ENCODE peak calls at places on chromosome 4, in seven cellular contexts. One of them, this sample, is unnamed. For H3K36me3, the result is how much of the 10 kb centered on the place peaks cover.

GRCh38 chr4:14749910-14750309 is 252.4 kb upstream of the CPEB2 start:
- DNase-seq in stomach: peak
- DNase-seq in mesendoderm: peak
- DNase-seq in mucosa of descending colon: peak
- DNase-seq in heart left ventricle: peak
- DNase-seq in sigmoid colon: peak
- DNase-seq in hepatocyte: peak
- DNase-seq in this sample: peak

GRCh38 chr4:101961144-101961543 is 170.6 kb downstream of the BANK1 start:
- DNase-seq in mesendoderm: peak
- DNase-seq in stomach: no peak
- DNase-seq in mucosa of descending colon: no peak
- DNase-seq in sigmoid colon: no peak
- DNase-seq in heart left ventricle: no peak
- DNase-seq in hepatocyte: no peak
- DNase-seq in this sample: peak

GRCh38 chr4:10050171-10051120 is 29.1 kb upstream of the SLC2A9 start:
- DNase-seq in stomach: no peak
- DNase-seq in hepatocyte: no peak
- DNase-seq in heart left ventricle: no peak
- DNase-seq in sigmoid colon: no peak
- DNase-seq in mucosa of descending colon: no peak
- DNase-seq in mesendoderm: no peak
- DNase-seq in this sample: no peak

GRCh38 chr4:159296061-159296460 is 193.2 kb downstream of the RAPGEF2 start:
- DNase-seq in mucosa of descending colon: no peak
- DNase-seq in sigmoid colon: no peak
- DNase-seq in heart left ventricle: no peak
- DNase-seq in hepatocyte: no peak
- DNase-seq in mesendoderm: no peak
- DNase-seq in stomach: no peak
- DNase-seq in this sample: no peak

GRCh38 chr4:83536649-83537352 is 893 bp downstream of the GPAT3 start:
- DNase-seq in heart left ventricle: no peak
- DNase-seq in mucosa of descending colon: peak
- DNase-seq in mesendoderm: no peak
- DNase-seq in stomach: no peak
- DNase-seq in sigmoid colon: no peak
- DNase-seq in hepatocyte: no peak
- DNase-seq in this sample: peak

GRCh38 chr4:189022441-189023035 is 883.3 kb downstream of the TRIML1 start:
- DNase-seq in mesendoderm: peak
- DNase-seq in stomach: no peak
- DNase-seq in sigmoid colon: no peak
- DNase-seq in hepatocyte: peak
- DNase-seq in heart left ventricle: no peak
- DNase-seq in mucosa of descending colon: no peak
- DNase-seq in this sample: no peak

GRCh38 chr4:83267121-83267834 is 17.3 kb downstream of the COQ2 start:
- DNase-seq in hepatocyte: no peak
- DNase-seq in stomach: no peak
- DNase-seq in sigmoid colon: no peak
- DNase-seq in mucosa of descending colon: no peak
- DNase-seq in heart left ventricle: no peak
- DNase-seq in mesendoderm: no peak
- DNase-seq in this sample: no peak

GRCh38 chr4:149306537-149306936 is 509.1 kb downstream of the IQCM start:
- DNase-seq in mesendoderm: no peak
- DNase-seq in heart left ventricle: no peak
- DNase-seq in stomach: no peak
- DNase-seq in hepatocyte: no peak
- DNase-seq in mucosa of descending colon: no peak
- DNase-seq in sigmoid colon: no peak
- DNase-seq in this sample: no peak

GRCh38 chr4:25351777-25352421 is 25.2 kb upstream of the ANAPC4 start:
- DNase-seq in mucosa of descending colon: no peak
- DNase-seq in stomach: no peak
- DNase-seq in mesendoderm: peak
- DNase-seq in sigmoid colon: no peak
- DNase-seq in hepatocyte: no peak
- DNase-seq in heart left ventricle: no peak
- DNase-seq in this sample: no peak

GRCh38 chr4:42482516-42483327 is 85.4 kb downstream of the SHISA3 start:
- DNase-seq in heart left ventricle: no peak
- DNase-seq in stomach: no peak
- DNase-seq in hepatocyte: no peak
- DNase-seq in mucosa of descending colon: no peak
- DNase-seq in mesendoderm: peak
- DNase-seq in sigmoid colon: no peak
- DNase-seq in this sample: no peak

GRCh38 chr4:85555210-85555609 is 80.3 kb downstream of the ARHGAP24 start:
- DNase-seq in stomach: no peak
- DNase-seq in hepatocyte: no peak
- DNase-seq in mesendoderm: no peak
- DNase-seq in mucosa of descending colon: no peak
- DNase-seq in sigmoid colon: no peak
- DNase-seq in heart left ventricle: no peak
- DNase-seq in this sample: no peak

GRCh38 chr4:38413524-38414341 is 250.3 kb upstream of the KLF3 start:
- DNase-seq in sigmoid colon: no peak
- DNase-seq in hepatocyte: no peak
- DNase-seq in heart left ventricle: no peak
- DNase-seq in stomach: no peak
- DNase-seq in mucosa of descending colon: no peak
- DNase-seq in mesendoderm: no peak
- DNase-seq in this sample: no peak

GRCh38 chr4:112371361-112371760 is 74.2 kb downstream of the ALPK1 start:
- DNase-seq in mesendoderm: peak
- DNase-seq in sigmoid colon: no peak
- DNase-seq in hepatocyte: no peak
- DNase-seq in mucosa of descending colon: no peak
- DNase-seq in stomach: no peak
- DNase-seq in heart left ventricle: no peak
- DNase-seq in this sample: no peak

GRCh38 chr4:151921371-151921770 is 160.6 kb upstream of the GATB start:
- DNase-seq in hepatocyte: no peak
- DNase-seq in heart left ventricle: no peak
- DNase-seq in mucosa of descending colon: no peak
- DNase-seq in mesendoderm: no peak
- DNase-seq in stomach: no peak
- DNase-seq in sigmoid colon: no peak
- DNase-seq in this sample: no peak

GRCh38 chr4:71689822-71690221 is 94.1 kb downstream of the GC start:
- DNase-seq in hepatocyte: no peak
- DNase-seq in mesendoderm: peak
- DNase-seq in heart left ventricle: no peak
- DNase-seq in sigmoid colon: no peak
- DNase-seq in stomach: no peak
- DNase-seq in mucosa of descending colon: no peak
- DNase-seq in this sample: no peak

GRCh38 chr4:17623451-17624001 is 9.1 kb downstream of the MED28 start:
- DNase-seq in stomach: no peak
- DNase-seq in sigmoid colon: no peak
- DNase-seq in heart left ventricle: no peak
- DNase-seq in mesendoderm: no peak
- DNase-seq in hepatocyte: no peak
- DNase-seq in mucosa of descending colon: no peak
- DNase-seq in this sample: no peak

GRCh38 chr4:17630228-17630627 is 15.8 kb downstream of the MED28 start:
- DNase-seq in hepatocyte: no peak
- DNase-seq in heart left ventricle: no peak
- DNase-seq in mesendoderm: peak
- DNase-seq in stomach: no peak
- DNase-seq in sigmoid colon: no peak
- DNase-seq in mucosa of descending colon: no peak
- DNase-seq in this sample: no peak

GRCh38 chr4:17618926-17619325 is 4.5 kb downstream of the MED28 start:
- DNase-seq in hepatocyte: no peak
- DNase-seq in mesendoderm: no peak
- DNase-seq in mucosa of descending colon: no peak
- DNase-seq in sigmoid colon: no peak
- DNase-seq in stomach: no peak
- DNase-seq in heart left ventricle: no peak
- DNase-seq in this sample: no peak

GRCh38 chr4:17619416-17620105 is 5.1 kb downstream of the MED28 start:
- DNase-seq in stomach: no peak
- DNase-seq in hepatocyte: no peak
- DNase-seq in mesendoderm: no peak
- DNase-seq in mucosa of descending colon: no peak
- DNase-seq in sigmoid colon: no peak
- DNase-seq in heart left ventricle: no peak
- DNase-seq in this sample: no peak

GRCh38 chr4:17624821-17625220 is 10.4 kb downstream of the MED28 start:
- DNase-seq in mesendoderm: no peak
- DNase-seq in mucosa of descending colon: no peak
- DNase-seq in heart left ventricle: no peak
- DNase-seq in stomach: no peak
- DNase-seq in sigmoid colon: no peak
- DNase-seq in hepatocyte: no peak
- DNase-seq in this sample: no peak
- H3K36me3 ChIP-seq in mesendoderm: under half
- H3K36me3 ChIP-seq in mucosa of descending colon: under half
- H3K36me3 ChIP-seq in heart left ventricle: half or more
- H3K36me3 ChIP-seq in stomach: half or more
- H3K36me3 ChIP-seq in sigmoid colon: half or more
- H3K36me3 ChIP-seq in hepatocyte: under half
- H3K36me3 ChIP-seq in this sample: under half

GRCh38 chr4:13599159-13599558 is 28.4 kb downstream of the BOD1L1 start:
- DNase-seq in mesendoderm: peak
- DNase-seq in stomach: no peak
- DNase-seq in heart left ventricle: no peak
- DNase-seq in sigmoid colon: no peak
- DNase-seq in hepatocyte: no peak
- DNase-seq in mucosa of descending colon: no peak
- DNase-seq in this sample: peak
- H3K36me3 ChIP-seq in mesendoderm: under half
- H3K36me3 ChIP-seq in stomach: half or more
- H3K36me3 ChIP-seq in heart left ventricle: half or more
- H3K36me3 ChIP-seq in sigmoid colon: under half
- H3K36me3 ChIP-seq in hepatocyte: under half
- H3K36me3 ChIP-seq in mucosa of descending colon: under half
- H3K36me3 ChIP-seq in this sample: under half

GRCh38 chr4:2691952-2692435 is 64.1 kb downstream of the TNIP2 start:
- DNase-seq in mesendoderm: no peak
- DNase-seq in heart left ventricle: no peak
- DNase-seq in hepatocyte: no peak
- DNase-seq in stomach: no peak
- DNase-seq in mucosa of descending colon: no peak
- DNase-seq in sigmoid colon: no peak
- DNase-seq in this sample: no peak

GRCh38 chr4:2689825-2690700 is 66.1 kb downstream of the TNIP2 start:
- DNase-seq in sigmoid colon: no peak
- DNase-seq in mesendoderm: no peak
- DNase-seq in mucosa of descending colon: no peak
- DNase-seq in hepatocyte: no peak
- DNase-seq in stomach: no peak
- DNase-seq in heart left ventricle: no peak
- DNase-seq in this sample: no peak

GRCh38 chr4:2689114-2689513 is 67.0 kb downstream of the TNIP2 start:
- DNase-seq in stomach: no peak
- DNase-seq in mucosa of descending colon: no peak
- DNase-seq in heart left ventricle: no peak
- DNase-seq in mesendoderm: no peak
- DNase-seq in sigmoid colon: no peak
- DNase-seq in hepatocyte: no peak
- DNase-seq in this sample: no peak

GRCh38 chr4:2688697-2689096 is 67.4 kb downstream of the TNIP2 start:
- DNase-seq in hepatocyte: no peak
- DNase-seq in mucosa of descending colon: no peak
- DNase-seq in heart left ventricle: no peak
- DNase-seq in stomach: no peak
- DNase-seq in sigmoid colon: no peak
- DNase-seq in mesendoderm: no peak
- DNase-seq in this sample: no peak

DNA sequence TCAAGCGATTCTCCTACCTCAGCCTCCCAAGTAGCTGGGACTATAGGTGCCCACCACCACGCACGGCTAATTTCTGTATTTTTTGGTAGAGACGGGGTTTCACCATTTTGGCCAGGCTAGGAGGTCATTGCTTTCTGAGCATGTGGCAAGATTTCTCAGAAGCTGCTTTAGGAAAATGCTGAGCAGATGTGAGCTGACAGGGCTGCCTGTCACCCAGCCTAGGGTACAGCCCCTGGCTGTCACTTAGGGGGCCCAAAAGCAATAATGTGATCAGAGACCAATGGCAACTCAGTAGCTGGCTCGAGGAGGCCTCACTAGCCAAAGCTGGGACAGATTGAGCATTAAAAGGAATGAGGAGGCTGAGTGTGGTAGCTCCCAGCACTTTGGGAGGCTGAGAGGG is 64.8 kb downstream of the TNIP2 start:
- DNase-seq in hepatocyte: no peak
- DNase-seq in mesendoderm: no peak
- DNase-seq in stomach: no peak
- DNase-seq in mucosa of descending colon: no peak
- DNase-seq in heart left ventricle: no peak
- DNase-seq in sigmoid colon: no peak
- DNase-seq in this sample: no peak
- H3K36me3 ChIP-seq in hepatocyte: under half
- H3K36me3 ChIP-seq in mesendoderm: under half
- H3K36me3 ChIP-seq in stomach: half or more
- H3K36me3 ChIP-seq in mucosa of descending colon: under half
- H3K36me3 ChIP-seq in heart left ventricle: half or more
- H3K36me3 ChIP-seq in sigmoid colon: half or more
- H3K36me3 ChIP-seq in this sample: under half

GRCh38 chr4:77035153-77035552 is 40.6 kb downstream of the CCNI start:
- DNase-seq in heart left ventricle: no peak
- DNase-seq in stomach: no peak
- DNase-seq in mucosa of descending colon: no peak
- DNase-seq in sigmoid colon: no peak
- DNase-seq in hepatocyte: no peak
- DNase-seq in mesendoderm: no peak
- DNase-seq in this sample: no peak

GRCh38 chr4:77031544-77031943 is 44.2 kb downstream of the CCNI start:
- DNase-seq in stomach: no peak
- DNase-seq in heart left ventricle: no peak
- DNase-seq in sigmoid colon: no peak
- DNase-seq in mesendoderm: no peak
- DNase-seq in hepatocyte: no peak
- DNase-seq in mucosa of descending colon: no peak
- DNase-seq in this sample: no peak

GRCh38 chr4:77040265-77040664 is 35.5 kb downstream of the CCNI start:
- DNase-seq in hepatocyte: no peak
- DNase-seq in mesendoderm: no peak
- DNase-seq in mucosa of descending colon: no peak
- DNase-seq in stomach: no peak
- DNase-seq in sigmoid colon: no peak
- DNase-seq in heart left ventricle: no peak
- DNase-seq in this sample: no peak

GRCh38 chr4:77037736-77038135 is 38.1 kb downstream of the CCNI start:
- DNase-seq in mucosa of descending colon: no peak
- DNase-seq in hepatocyte: no peak
- DNase-seq in heart left ventricle: no peak
- DNase-seq in sigmoid colon: no peak
- DNase-seq in stomach: no peak
- DNase-seq in mesendoderm: no peak
- DNase-seq in this sample: no peak

DNA sequence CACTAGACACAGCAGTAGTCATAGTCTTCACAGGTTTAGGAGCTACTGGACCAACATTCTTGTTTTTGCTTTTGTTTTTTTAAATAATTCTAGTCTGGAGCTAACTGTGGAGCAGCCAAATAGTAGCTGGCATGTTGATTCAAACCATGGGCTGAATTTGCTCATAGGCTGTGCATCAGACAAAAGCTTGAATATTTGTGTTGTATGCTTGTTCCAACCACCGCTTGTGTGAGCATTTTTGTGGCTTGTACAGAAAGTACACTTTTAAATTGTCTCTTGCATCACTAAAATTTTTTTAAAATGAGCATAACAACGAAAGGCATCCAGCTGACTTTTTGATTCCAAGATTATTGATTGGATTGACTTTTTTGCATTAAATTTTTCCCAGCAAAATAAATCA is 39.6 kb downstream of the CCNI start:
- DNase-seq in stomach: no peak
- DNase-seq in heart left ventricle: no peak
- DNase-seq in mucosa of descending colon: no peak
- DNase-seq in hepatocyte: no peak
- DNase-seq in mesendoderm: no peak
- DNase-seq in sigmoid colon: no peak
- DNase-seq in this sample: no peak
- H3K36me3 ChIP-seq in stomach: half or more
- H3K36me3 ChIP-seq in heart left ventricle: half or more
- H3K36me3 ChIP-seq in mucosa of descending colon: under half
- H3K36me3 ChIP-seq in hepatocyte: under half
- H3K36me3 ChIP-seq in mesendoderm: under half
- H3K36me3 ChIP-seq in sigmoid colon: under half
- H3K36me3 ChIP-seq in this sample: under half